ENCODE peak calls at places on chromosomes 1 and 21, in eight cellular contexts. V is effector CD8-positive, alpha-beta T cell; P is brain microvascular endothelial cell; K is progenitor cell of endocrine pancreas; A is cardiac muscle cell; O is ACHN; D is suprapubic skin; N is NCI-H460. T is an unnamed sample.

GRCh38 chr1:224922404-224923164 is 6.9 kb upstream of the DNAH14 start:
- DNase-seq in V (no peak), D (no peak), N (peak), P (no peak), K (no peak), A (peak), O (peak), T (no peak)

GRCh38 chr1:230569201-230569600 is 73.1 kb upstream of the COG2 start:
- DNase-seq in P (no peak), V (no peak), K (no peak), N (no peak), A (no peak), D (no peak), O (no peak), T (no peak)

GRCh38 chr1:14261395-14261794 is 337.1 kb upstream of the KAZN start:
- DNase-seq in K (no peak), D (no peak), N (no peak), P (no peak), A (no peak), O (no peak), V (no peak), T (no peak)

GRCh38 chr1:16198444-16199156 is 13.9 kb downstream of the ARHGEF19 start:
- DNase-seq in K (no peak), A (no peak), V (no peak), P (no peak), N (no peak), O (no peak), D (no peak), T (peak)

GRCh38 chr1:154880651-154881050 is 10.6 kb upstream of the KCNN3 start:
- DNase-seq in D (no peak), K (no peak), A (no peak), O (no peak), P (no peak), N (no peak), V (no peak), T (no peak)

GRCh38 chr1:234631721-234632125 is 21.7 kb upstream of the IRF2BP2 start:
- DNase-seq in O (peak), D (no peak), V (no peak), N (no peak), P (peak), K (no peak), A (no peak), T (no peak)

GRCh38 chr1:37174876-37175275 is 140.6 kb upstream of the GRIK3 start:
- DNase-seq in O (no peak), K (no peak), N (no peak), A (no peak), D (no peak), P (no peak), V (no peak), T (no peak)

GRCh38 chr1:169483500-169483966 is 2.2 kb downstream of the SLC19A2 start:
- DNase-seq in A (peak), K (no peak), O (no peak), V (no peak), N (no peak), D (no peak), P (no peak), T (no peak)

GRCh38 chr1:14713077-14713476 is 114.6 kb downstream of the KAZN start:
- DNase-seq in O (no peak), A (no peak), N (no peak), K (no peak), D (no peak), P (no peak), V (no peak), T (no peak)

GRCh38 chr1:230861489-230861888 is 6.8 kb downstream of the C1orf198 start:
- DNase-seq in D (no peak), K (no peak), O (no peak), N (no peak), P (no peak), A (no peak), V (no peak), T (no peak)

GRCh38 chr1:155173478-155174333 is at the start of gene TRIM46:
- DNase-seq in P (peak), V (peak), K (no peak), N (peak), D (peak), A (no peak), O (peak), T (peak)

GRCh38 chr21:36125513-36126121 is 9.3 kb upstream of the CBR3 start:
- DNase-seq in N (no peak), V (peak), K (peak), D (no peak), P (peak), O (peak), A (peak), T (peak)

GRCh38 chr1:112937070-112937469 is 18.9 kb downstream of the SLC16A1 start:
- DNase-seq in V (no peak), K (no peak), P (no peak), O (no peak), N (no peak), D (no peak), A (no peak), T (no peak)

GRCh38 chr1:53804791-53805505 is 33.1 kb downstream of the NDC1 start:
- DNase-seq in P (no peak), V (no peak), N (no peak), D (no peak), O (no peak), K (no peak), A (no peak), T (no peak)

GRCh38 chr1:224816062-224816461 is 113.4 kb upstream of the DNAH14 start:
- DNase-seq in V (no peak), P (no peak), K (no peak), O (no peak), N (no peak), D (no peak), A (no peak), T (no peak)

GRCh38 chr1:1600861-1601563 is 1.1 kb upstream of the FNDC10 start:
- DNase-seq in O (no peak), D (no peak), K (no peak), P (no peak), N (no peak), A (no peak), V (no peak), T (no peak)

GRCh38 chr1:192584951-192585350 is 9.4 kb downstream of the RGS1 start:
- DNase-seq in K (no peak), V (no peak), N (no peak), O (no peak), P (no peak), D (no peak), A (no peak), T (no peak)

GRCh38 chr1:167219194-167219593 is 1.5 kb upstream of the POU2F1 start:
- DNase-seq in D (no peak), A (no peak), N (no peak), K (no peak), P (no peak), O (no peak), V (no peak), T (no peak)

GRCh38 chr1:41843378-41843777 is 75.3 kb downstream of the HIVEP3 start:
- DNase-seq in P (peak), D (no peak), K (no peak), A (no peak), O (no peak), V (no peak), N (no peak), T (no peak)

GRCh38 chr1:247517795-247518612 is 18.2 kb downstream of the OR2C3 start:
- DNase-seq in O (no peak), K (no peak), N (no peak), A (no peak), D (no peak), V (no peak), P (no peak), T (no peak)

GRCh38 chr1:7462627-7463026 is 308.5 kb upstream of the VAMP3 start:
- DNase-seq in O (no peak), V (no peak), D (no peak), A (no peak), K (no peak), P (no peak), N (no peak), T (no peak)

GRCh38 chr1:160205974-160206369 is 788 bp downstream of the PEA15 start:
- DNase-seq in D (peak), O (peak), N (peak), P (peak), K (no peak), V (no peak), A (no peak), T (peak)

GRCh38 chr1:192530254-192530653 is 45.3 kb upstream of the RGS1 start:
- DNase-seq in O (peak), V (no peak), P (no peak), D (no peak), A (no peak), N (no peak), K (no peak), T (no peak)

GRCh38 chr1:115829023-115829674 is 11.8 kb downstream of the NHLH2 start:
- DNase-seq in A (no peak), O (peak), D (no peak), K (no peak), V (no peak), P (peak), N (no peak), T (peak)

GRCh38 chr1:25891606-25892005 is 14.6 kb downstream of the STMN1 start:
- DNase-seq in N (no peak), O (no peak), P (no peak), D (no peak), K (no peak), A (no peak), V (no peak), T (no peak)

GRCh38 chr1:214967865-214968575 is 114.5 kb upstream of the KCNK2 start:
- DNase-seq in P (peak), D (no peak), A (peak), N (no peak), O (no peak), K (no peak), V (no peak), T (no peak)

GRCh38 chr1:156502749-156503671 is 2.4 kb upstream of the MEF2D start:
- DNase-seq in K (no peak), N (peak), O (peak), D (no peak), P (peak), V (no peak), A (peak), T (peak)

GRCh38 chr1:100597784-100598183 is 59.8 kb downstream of the GPR88 start:
- DNase-seq in V (no peak), N (no peak), D (no peak), A (peak), K (no peak), P (peak), O (no peak), T (no peak)

GRCh38 chr1:15618685-15619525 is 1.6 kb downstream of the DDI2 start:
- DNase-seq in O (peak), V (no peak), A (no peak), K (no peak), N (no peak), P (no peak), D (no peak), T (no peak)

GRCh38 chr21:31283025-31283424 is 61.0 kb downstream of the TIAM1 start:
- DNase-seq in D (no peak), A (no peak), P (no peak), K (no peak), N (no peak), V (no peak), O (no peak), T (no peak)

GRCh38 chr1:37267111-37267835 is 207.1 kb upstream of the ZC3H12A start:
- DNase-seq in A (no peak), N (no peak), D (no peak), O (no peak), K (no peak), P (no peak), V (no peak), T (no peak)

GRCh38 chr21:42499430-42500106 is 3.5 kb upstream of the RSPH1 start:
- DNase-seq in P (no peak), K (no peak), V (no peak), O (no peak), D (peak), A (peak), N (no peak), T (no peak)

GRCh38 chr21:29022141-29022540 is 2.3 kb upstream of the USP16 start:
- DNase-seq in K (no peak), A (no peak), O (no peak), V (no peak), D (no peak), N (no peak), P (no peak), T (no peak)

GRCh38 chr1:183719976-183720497 is 66.9 kb upstream of the APOBEC4 start:
- DNase-seq in D (no peak), P (no peak), N (no peak), V (no peak), K (no peak), A (no peak), O (no peak), T (no peak)

GRCh38 chr1:17162941-17163340 is 42.0 kb upstream of the PADI1 start:
- DNase-seq in V (no peak), O (no peak), D (no peak), N (no peak), P (no peak), K (no peak), A (no peak), T (no peak)

GRCh38 chr1:43716559-43717281 is 9.4 kb downstream of the ST3GAL3 start:
- DNase-seq in D (no peak), V (no peak), K (no peak), N (no peak), O (no peak), P (no peak), A (no peak), T (no peak)

GRCh38 chr1:45002650-45003645 is 8.2 kb downstream of the HECTD3 start:
- DNase-seq in A (no peak), P (no peak), N (no peak), O (no peak), V (no peak), K (no peak), D (no peak), T (no peak)

GRCh38 chr1:168892945-168893344 is 163.9 kb upstream of the DPT start:
- DNase-seq in D (no peak), O (no peak), A (no peak), K (no peak), N (no peak), P (no peak), V (no peak), T (no peak)

GRCh38 chr1:55252942-55253589 is 37.9 kb upstream of the USP24 start:
- DNase-seq in D (no peak), N (no peak), A (no peak), K (no peak), V (no peak), O (no peak), P (no peak), T (no peak)

GRCh38 chr1:209132736-209133467 is 450.6 kb upstream of the CAMK1G start:
- DNase-seq in A (no peak), D (no peak), O (no peak), V (no peak), K (no peak), P (no peak), N (no peak), T (no peak)